ENCODE peak calls at places on chromosomes 4 and X, in four cellular contexts. D, Q, R and B are unnamed samples.

GRCh38 chrX:38804481-38805293 is 3.4 kb downstream of the MID1IP1 start:
- DNase-seq in D (peak; percentile 6), Q (no peak), R (no peak), B (peak; percentile 23)

GRCh38 chr4:172042714-172043114 is 229.5 kb downstream of the GALNTL6 start:
- DNase-seq in D (no peak), Q (no peak), R (no peak), B (no peak)

GRCh38 chrX:105136786-105137185 is 83.7 kb downstream of the TEX13A start:
- DNase-seq in D (no peak), Q (no peak), R (no peak), B (no peak)

GRCh38 chrX:123436512-123436911 is 252.4 kb downstream of the GRIA3 start:
- DNase-seq in D (no peak), Q (no peak), R (no peak), B (no peak)

GRCh38 chr4:103451341-103451740 is 253.2 kb upstream of the CENPE start:
- DNase-seq in D (no peak), Q (no peak), R (no peak), B (no peak)

GRCh38 chr4:7007944-7008343 is 35.2 kb upstream of the TADA2B start:
- DNase-seq in D (no peak), Q (no peak), R (no peak), B (no peak)

GRCh38 chr4:142598132-142598531 is 248.0 kb downstream of the INPP4B start:
- DNase-seq in D (no peak), Q (no peak), R (no peak), B (no peak)

GRCh38 chr4:2423695-2424094 is 4.9 kb downstream of the CFAP99 start:
- DNase-seq in D (no peak), Q (no peak), R (no peak), B (no peak)

GRCh38 chr4:105709081-105709450 is 482 bp downstream of the GSTCD start:
- DNase-seq in D (no peak), Q (peak; percentile 40), R (no peak), B (no peak)

GRCh38 chrX:137748827-137749226 is 182.9 kb downstream of the ZIC3 start:
- DNase-seq in D (no peak), Q (peak; percentile 63), R (no peak), B (no peak)

GRCh38 chr4:139275281-139275735 is 4.7 kb downstream of the MGARP start:
- DNase-seq in D (no peak), Q (no peak), R (no peak), B (no peak)

GRCh38 chr4:65510976-65511375 is 159.3 kb downstream of the EPHA5 start:
- DNase-seq in D (no peak), Q (no peak), R (no peak), B (no peak)

GRCh38 chrX:45011131-45011530 is 138.1 kb downstream of the KDM6A start:
- DNase-seq in D (no peak), Q (no peak), R (no peak), B (no peak)

GRCh38 chr4:138835833-138836521 is 179.6 kb upstream of the NOCT start:
- DNase-seq in D (no peak), Q (no peak), R (no peak), B (no peak)

GRCh38 chrX:107712231-107713204 is 63.1 kb downstream of the TSC22D3 start:
- DNase-seq in D (no peak), Q (no peak), R (no peak), B (no peak)

GRCh38 chrX:6386837-6387236 is 148.1 kb downstream of the VCX3A start:
- DNase-seq in D (no peak), Q (no peak), R (no peak), B (no peak)

GRCh38 chr4:142475663-142476062 is 370.4 kb downstream of the INPP4B start:
- DNase-seq in D (no peak), Q (no peak), R (no peak), B (no peak)

GRCh38 chr4:45621926-45622325 is 501.9 kb downstream of the GABRG1 start:
- DNase-seq in D (no peak), Q (no peak), R (no peak), B (no peak)

GRCh38 chr4:70722199-70722791 is 531 bp downstream of the RUFY3 start:
- DNase-seq in D (peak; percentile 32), Q (no peak), R (peak; percentile 26), B (peak; percentile 44)